ENCODE peak calls at places on chromosomes 5 and 9, in eight cellular contexts. One of them, this sample, is unnamed. For H3K9me3, the result is how much of the 10 kb centered on the place peaks cover.

GRCh38 chr5:79954620-79955019 is 36.4 kb downstream of the MTX3 start:
- DNase-seq in gastrocnemius medialis: no peak
- DNase-seq in mammary epithelial cell: no peak
- DNase-seq in breast epithelium: no peak
- DNase-seq in left ventricle myocardium inferior: no peak
- DNase-seq in MM.1S: no peak
- DNase-seq in CD4-positive, CD25-positive, alpha-beta regulatory T cell: no peak
- DNase-seq in colonic mucosa: no peak
- DNase-seq in this sample: no peak

GRCh38 chr5:446864-447263 is 3.9 kb downstream of the EXOC3 start:
- DNase-seq in colonic mucosa: no peak
- DNase-seq in breast epithelium: no peak
- DNase-seq in left ventricle myocardium inferior: no peak
- DNase-seq in CD4-positive, CD25-positive, alpha-beta regulatory T cell: peak
- DNase-seq in mammary epithelial cell: peak
- DNase-seq in gastrocnemius medialis: no peak
- DNase-seq in MM.1S: peak
- DNase-seq in this sample: peak

GRCh38 chr9:129845373-129845772 is 10.1 kb downstream of the USP20 start:
- DNase-seq in colonic mucosa: no peak
- DNase-seq in breast epithelium: no peak
- DNase-seq in left ventricle myocardium inferior: no peak
- DNase-seq in mammary epithelial cell: no peak
- DNase-seq in gastrocnemius medialis: no peak
- DNase-seq in CD4-positive, CD25-positive, alpha-beta regulatory T cell: no peak
- DNase-seq in MM.1S: no peak
- DNase-seq in this sample: no peak

GRCh38 chr5:7474821-7475403 is 79.0 kb downstream of the ADCY2 start:
- DNase-seq in MM.1S: no peak
- DNase-seq in left ventricle myocardium inferior: no peak
- DNase-seq in mammary epithelial cell: no peak
- DNase-seq in CD4-positive, CD25-positive, alpha-beta regulatory T cell: no peak
- DNase-seq in gastrocnemius medialis: no peak
- DNase-seq in colonic mucosa: no peak
- DNase-seq in breast epithelium: no peak
- DNase-seq in this sample: no peak

GRCh38 chr9:118689280-118689679 is 680.0 kb downstream of the BRINP1 start:
- DNase-seq in gastrocnemius medialis: no peak
- DNase-seq in breast epithelium: no peak
- DNase-seq in colonic mucosa: no peak
- DNase-seq in CD4-positive, CD25-positive, alpha-beta regulatory T cell: no peak
- DNase-seq in left ventricle myocardium inferior: no peak
- DNase-seq in MM.1S: no peak
- DNase-seq in mammary epithelial cell: no peak
- DNase-seq in this sample: no peak

GRCh38 chr9:21392270-21392669 is 7.1 kb upstream of the IFNA2 start:
- DNase-seq in gastrocnemius medialis: no peak
- DNase-seq in left ventricle myocardium inferior: no peak
- DNase-seq in colonic mucosa: no peak
- DNase-seq in mammary epithelial cell: peak
- DNase-seq in MM.1S: no peak
- DNase-seq in CD4-positive, CD25-positive, alpha-beta regulatory T cell: no peak
- DNase-seq in breast epithelium: no peak
- DNase-seq in this sample: no peak

GRCh38 chr9:80320480-80320879 is 748.7 kb downstream of the TLE4 start:
- DNase-seq in left ventricle myocardium inferior: no peak
- DNase-seq in mammary epithelial cell: no peak
- DNase-seq in breast epithelium: no peak
- DNase-seq in colonic mucosa: no peak
- DNase-seq in gastrocnemius medialis: no peak
- DNase-seq in MM.1S: no peak
- DNase-seq in CD4-positive, CD25-positive, alpha-beta regulatory T cell: no peak
- DNase-seq in this sample: no peak

GRCh38 chr9:106962615-106963363 is 99.8 kb downstream of the ZNF462 start:
- DNase-seq in MM.1S: no peak
- DNase-seq in colonic mucosa: no peak
- DNase-seq in CD4-positive, CD25-positive, alpha-beta regulatory T cell: no peak
- DNase-seq in gastrocnemius medialis: no peak
- DNase-seq in mammary epithelial cell: no peak
- DNase-seq in breast epithelium: no peak
- DNase-seq in left ventricle myocardium inferior: no peak
- DNase-seq in this sample: no peak

GRCh38 chr5:98927988-98928801 is 612 bp downstream of the CHD1 start:
- DNase-seq in colonic mucosa: peak
- DNase-seq in breast epithelium: peak
- DNase-seq in gastrocnemius medialis: peak
- DNase-seq in mammary epithelial cell: peak
- DNase-seq in left ventricle myocardium inferior: peak
- DNase-seq in MM.1S: peak
- DNase-seq in CD4-positive, CD25-positive, alpha-beta regulatory T cell: no peak
- DNase-seq in this sample: peak

GRCh38 chr9:71368157-71368556 is 246.7 kb upstream of the TRPM3 start:
- DNase-seq in MM.1S: no peak
- DNase-seq in left ventricle myocardium inferior: no peak
- DNase-seq in gastrocnemius medialis: no peak
- DNase-seq in mammary epithelial cell: no peak
- DNase-seq in CD4-positive, CD25-positive, alpha-beta regulatory T cell: no peak
- DNase-seq in breast epithelium: no peak
- DNase-seq in colonic mucosa: peak
- DNase-seq in this sample: no peak

GRCh38 chr9:38068866-38069628 is at the start of gene SHB:
- DNase-seq in gastrocnemius medialis: peak
- DNase-seq in CD4-positive, CD25-positive, alpha-beta regulatory T cell: peak
- DNase-seq in mammary epithelial cell: peak
- DNase-seq in breast epithelium: peak
- DNase-seq in left ventricle myocardium inferior: peak
- DNase-seq in colonic mucosa: peak
- DNase-seq in MM.1S: peak
- DNase-seq in this sample: peak

GRCh38 chr5:178990491-178990890 is 4.6 kb downstream of the GRM6 start:
- DNase-seq in breast epithelium: no peak
- DNase-seq in MM.1S: no peak
- DNase-seq in mammary epithelial cell: no peak
- DNase-seq in gastrocnemius medialis: no peak
- DNase-seq in colonic mucosa: no peak
- DNase-seq in left ventricle myocardium inferior: no peak
- DNase-seq in CD4-positive, CD25-positive, alpha-beta regulatory T cell: no peak
- DNase-seq in this sample: no peak

GRCh38 chr5:40784027-40784653 is 14.0 kb downstream of the PRKAA1 start:
- DNase-seq in left ventricle myocardium inferior: no peak
- DNase-seq in MM.1S: no peak
- DNase-seq in CD4-positive, CD25-positive, alpha-beta regulatory T cell: no peak
- DNase-seq in mammary epithelial cell: no peak
- DNase-seq in gastrocnemius medialis: no peak
- DNase-seq in breast epithelium: no peak
- DNase-seq in colonic mucosa: peak
- DNase-seq in this sample: no peak

GRCh38 chr5:129664336-129664937 is 83.5 kb upstream of the MINAR2 start:
- DNase-seq in left ventricle myocardium inferior: no peak
- DNase-seq in breast epithelium: no peak
- DNase-seq in mammary epithelial cell: peak
- DNase-seq in CD4-positive, CD25-positive, alpha-beta regulatory T cell: peak
- DNase-seq in gastrocnemius medialis: no peak
- DNase-seq in colonic mucosa: peak
- DNase-seq in MM.1S: peak
- DNase-seq in this sample: no peak

GRCh38 chr5:36041537-36041845 is 25.2 kb downstream of the UGT3A2 start:
- DNase-seq in breast epithelium: no peak
- DNase-seq in MM.1S: no peak
- DNase-seq in gastrocnemius medialis: no peak
- DNase-seq in mammary epithelial cell: no peak
- DNase-seq in left ventricle myocardium inferior: no peak
- DNase-seq in CD4-positive, CD25-positive, alpha-beta regulatory T cell: no peak
- DNase-seq in colonic mucosa: no peak
- DNase-seq in this sample: no peak

DNA sequence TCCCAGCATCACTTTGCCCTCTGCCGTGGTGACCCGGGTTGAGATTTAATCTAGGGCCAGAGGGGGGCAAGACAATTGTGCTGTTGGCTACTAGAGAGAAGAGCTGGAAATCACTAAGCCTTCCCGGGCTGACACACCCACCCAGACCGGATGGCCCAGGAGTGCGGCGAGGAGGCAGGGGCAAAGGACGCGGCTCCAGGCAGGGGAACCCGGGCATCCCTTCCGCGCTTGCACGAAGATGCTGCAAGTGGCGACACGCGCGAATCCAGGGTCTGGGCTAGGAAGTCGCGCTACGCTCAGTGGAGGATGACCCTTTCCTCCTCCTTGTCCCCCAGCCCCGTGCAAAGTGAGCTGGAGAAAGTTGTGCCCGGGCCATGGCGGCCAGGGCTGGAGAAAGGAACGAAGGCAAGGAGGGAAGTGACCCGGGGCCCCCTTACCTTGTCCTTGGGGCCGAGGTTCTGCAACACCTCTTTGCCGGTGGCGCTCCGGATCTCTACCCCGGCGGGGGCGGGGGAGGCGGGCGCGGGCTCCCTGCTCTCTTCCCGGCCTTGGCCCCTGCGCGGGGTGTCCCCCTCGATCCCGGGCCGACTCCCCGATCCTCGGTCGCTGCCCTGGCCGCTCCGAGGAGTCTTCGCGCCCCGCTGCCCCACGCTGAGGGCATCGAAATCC is 693 bp downstream of the DPYSL3 start:
- DNase-seq in MM.1S: no peak
- DNase-seq in breast epithelium: no peak
- DNase-seq in gastrocnemius medialis: no peak
- DNase-seq in colonic mucosa: peak
- DNase-seq in mammary epithelial cell: peak
- DNase-seq in CD4-positive, CD25-positive, alpha-beta regulatory T cell: no peak
- DNase-seq in left ventricle myocardium inferior: peak
- DNase-seq in this sample: no peak
- H3K9me3 ChIP-seq in MM.1S: under half
- H3K9me3 ChIP-seq in breast epithelium: under half
- H3K9me3 ChIP-seq in gastrocnemius medialis: under half
- H3K9me3 ChIP-seq in colonic mucosa: under half
- H3K9me3 ChIP-seq in mammary epithelial cell: under half
- H3K9me3 ChIP-seq in CD4-positive, CD25-positive, alpha-beta regulatory T cell: under half
- H3K9me3 ChIP-seq in left ventricle myocardium inferior: under half
- H3K9me3 ChIP-seq in this sample: under half

GRCh38 chr5:141241496-141241895 is 3.7 kb upstream of the PCDHB15 start:
- DNase-seq in colonic mucosa: no peak
- DNase-seq in CD4-positive, CD25-positive, alpha-beta regulatory T cell: no peak
- DNase-seq in breast epithelium: no peak
- DNase-seq in left ventricle myocardium inferior: no peak
- DNase-seq in gastrocnemius medialis: no peak
- DNase-seq in MM.1S: no peak
- DNase-seq in mammary epithelial cell: no peak
- DNase-seq in this sample: no peak
- H3K9me3 ChIP-seq in colonic mucosa: under half
- H3K9me3 ChIP-seq in CD4-positive, CD25-positive, alpha-beta regulatory T cell: half or more
- H3K9me3 ChIP-seq in breast epithelium: half or more
- H3K9me3 ChIP-seq in left ventricle myocardium inferior: half or more
- H3K9me3 ChIP-seq in gastrocnemius medialis: half or more
- H3K9me3 ChIP-seq in MM.1S: under half
- H3K9me3 ChIP-seq in mammary epithelial cell: under half
- H3K9me3 ChIP-seq in this sample: under half

GRCh38 chr9:40913096-40913719 is 215.3 kb downstream of the FOXD4L6 start:
- DNase-seq in colonic mucosa: no peak
- DNase-seq in MM.1S: no peak
- DNase-seq in mammary epithelial cell: no peak
- DNase-seq in gastrocnemius medialis: no peak
- DNase-seq in CD4-positive, CD25-positive, alpha-beta regulatory T cell: no peak
- DNase-seq in breast epithelium: no peak
- DNase-seq in left ventricle myocardium inferior: no peak
- DNase-seq in this sample: no peak

GRCh38 chr9:40911647-40912046 is 216.8 kb downstream of the FOXD4L6 start:
- DNase-seq in CD4-positive, CD25-positive, alpha-beta regulatory T cell: no peak
- DNase-seq in MM.1S: no peak
- DNase-seq in breast epithelium: no peak
- DNase-seq in left ventricle myocardium inferior: no peak
- DNase-seq in mammary epithelial cell: no peak
- DNase-seq in colonic mucosa: no peak
- DNase-seq in gastrocnemius medialis: no peak
- DNase-seq in this sample: no peak

GRCh38 chr9:40909821-40910220 is 218.7 kb downstream of the FOXD4L6 start:
- DNase-seq in MM.1S: no peak
- DNase-seq in left ventricle myocardium inferior: no peak
- DNase-seq in breast epithelium: no peak
- DNase-seq in colonic mucosa: no peak
- DNase-seq in gastrocnemius medialis: no peak
- DNase-seq in mammary epithelial cell: no peak
- DNase-seq in CD4-positive, CD25-positive, alpha-beta regulatory T cell: no peak
- DNase-seq in this sample: no peak

DNA sequence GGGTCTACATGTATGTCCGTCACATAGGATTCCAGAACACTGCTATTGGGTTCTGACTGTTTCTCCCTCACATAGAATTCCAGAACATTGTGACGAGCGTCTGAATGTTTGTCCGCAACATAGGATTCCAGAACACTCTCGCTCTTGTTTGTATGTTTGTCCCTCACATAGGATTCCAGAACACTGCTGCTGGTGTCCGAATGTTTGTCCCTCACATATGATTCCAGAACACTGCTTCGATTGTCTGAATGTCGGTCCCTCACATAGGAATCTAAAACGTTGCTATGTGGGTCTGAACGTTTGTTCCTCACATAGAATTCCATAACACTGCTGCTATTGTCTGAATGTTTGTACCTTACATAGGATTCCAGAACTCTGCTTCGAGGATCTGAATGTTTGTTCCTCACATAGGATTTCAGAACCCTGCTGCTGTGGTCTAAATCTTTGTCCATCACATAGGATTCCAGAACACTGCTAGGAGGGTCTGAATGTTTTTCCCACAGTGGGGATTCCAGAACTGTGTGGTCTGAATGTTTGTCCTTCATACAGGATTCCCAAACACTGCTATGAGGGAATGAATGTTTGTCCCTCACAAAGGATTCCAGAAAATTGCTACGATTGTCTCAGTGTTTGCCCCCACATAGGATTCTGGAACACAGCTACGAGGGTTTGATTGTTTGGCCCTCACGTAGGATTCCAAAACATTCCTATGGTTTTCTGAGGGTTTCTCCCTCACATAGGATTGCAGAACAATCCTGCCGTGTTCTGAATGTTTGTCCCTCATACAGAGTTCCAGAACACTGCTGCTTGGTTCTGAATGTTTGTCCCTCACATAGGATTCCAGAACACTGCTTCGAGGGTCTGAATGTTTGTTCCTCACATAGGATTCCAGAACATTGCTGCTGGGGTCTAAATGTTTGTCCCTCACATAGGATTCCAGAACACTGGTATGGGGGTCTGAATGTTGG is 220.5 kb downstream of the FOXD4L6 start:
- DNase-seq in colonic mucosa: no peak
- DNase-seq in breast epithelium: no peak
- DNase-seq in CD4-positive, CD25-positive, alpha-beta regulatory T cell: no peak
- DNase-seq in MM.1S: no peak
- DNase-seq in left ventricle myocardium inferior: no peak
- DNase-seq in gastrocnemius medialis: no peak
- DNase-seq in mammary epithelial cell: no peak
- DNase-seq in this sample: no peak
- H3K9me3 ChIP-seq in colonic mucosa: under half
- H3K9me3 ChIP-seq in breast epithelium: half or more
- H3K9me3 ChIP-seq in CD4-positive, CD25-positive, alpha-beta regulatory T cell: half or more
- H3K9me3 ChIP-seq in MM.1S: under half
- H3K9me3 ChIP-seq in left ventricle myocardium inferior: half or more
- H3K9me3 ChIP-seq in gastrocnemius medialis: half or more
- H3K9me3 ChIP-seq in mammary epithelial cell: under half
- H3K9me3 ChIP-seq in this sample: under half

DNA sequence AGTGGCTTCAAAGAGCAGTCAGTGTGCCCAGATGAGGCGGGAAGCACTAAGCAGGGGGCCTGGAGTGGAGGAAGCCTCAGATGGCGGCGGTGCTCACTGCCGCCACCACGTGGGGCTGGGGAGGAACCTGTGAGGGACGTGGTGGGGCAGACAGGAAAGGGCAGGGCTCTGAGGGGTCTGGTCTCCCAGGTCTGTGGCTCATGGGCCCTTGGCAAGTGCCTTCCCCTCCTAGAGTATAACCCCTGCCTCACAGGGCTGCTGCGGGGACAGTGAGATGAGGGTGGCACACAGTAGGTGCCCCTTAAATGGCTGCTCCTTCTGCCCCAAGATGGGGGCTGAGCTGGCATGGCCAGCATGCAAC is 26.6 kb downstream of the NR5A1 start:
- DNase-seq in gastrocnemius medialis: no peak
- DNase-seq in MM.1S: peak
- DNase-seq in left ventricle myocardium inferior: no peak
- DNase-seq in CD4-positive, CD25-positive, alpha-beta regulatory T cell: no peak
- DNase-seq in mammary epithelial cell: peak
- DNase-seq in colonic mucosa: no peak
- DNase-seq in breast epithelium: no peak
- DNase-seq in this sample: no peak
- H3K9me3 ChIP-seq in gastrocnemius medialis: under half
- H3K9me3 ChIP-seq in MM.1S: under half
- H3K9me3 ChIP-seq in left ventricle myocardium inferior: under half
- H3K9me3 ChIP-seq in CD4-positive, CD25-positive, alpha-beta regulatory T cell: under half
- H3K9me3 ChIP-seq in mammary epithelial cell: under half
- H3K9me3 ChIP-seq in colonic mucosa: under half
- H3K9me3 ChIP-seq in breast epithelium: under half
- H3K9me3 ChIP-seq in this sample: under half

This sample was measured in T-helper 17 cell.